ENCODE peak calls at places on chromosomes 6 and 20, in nine cellular contexts. H is omental fat pad, E is cardiac muscle cell, B is PC-9, N is stomach, W is lower leg skin, O is RWPE2, Q is psoas muscle, U is MCF 10A. I is an unnamed sample.

GRCh38 chr20:31494131-31494530 is 19.0 kb downstream of the REM1 start:
- DNase-seq in H (no peak), E (peak; percentile 73), B (peak; percentile 45), N (no peak), W (no peak), O (no peak), Q (no peak), U (peak; percentile 62), I (no peak)

GRCh38 chr6:166733900-166734299 is 106.8 kb upstream of the RPS6KA2 start:
- DNase-seq in H (no peak), E (no peak), B (no peak), N (no peak), W (no peak), O (no peak), Q (no peak), U (no peak), I (no peak)

GRCh38 chr6:34792605-34793500 is 970 bp downstream of the BLTP3A start:
- DNase-seq in H (no peak), E (peak; percentile 75), B (peak; percentile 31), N (peak; percentile 40), W (peak; percentile 25), O (no peak), Q (peak; percentile 36), U (peak; percentile 80), I (no peak)

GRCh38 chr6:67433124-67433523 is 1202.0 kb upstream of the ADGRB3 start:
- DNase-seq in H (no peak), E (no peak), B (no peak), N (no peak), W (no peak), O (no peak), Q (no peak), U (no peak), I (no peak)

GRCh38 chr6:41732601-41733348 is 2.6 kb downstream of the TFEB start:
- DNase-seq in H (no peak), E (no peak), B (no peak), N (peak; percentile 41), W (no peak), O (no peak), Q (no peak), U (peak; percentile 35), I (no peak)

GRCh38 chr6:147177286-147177685 is 26.9 kb upstream of the STXBP5 start:
- DNase-seq in H (no peak), E (no peak), B (no peak), N (no peak), W (no peak), O (no peak), Q (no peak), U (no peak), I (no peak)

GRCh38 chr6:28710466-28711191 is 184.9 kb downstream of the GPX5 start:
- DNase-seq in H (no peak), E (peak; percentile 52), B (no peak), N (no peak), W (no peak), O (no peak), Q (no peak), U (peak; percentile 59), I (no peak)

GRCh38 chr6:113599444-113599843 is 257.7 kb upstream of the MARCKS start:
- DNase-seq in H (no peak), E (peak; percentile 62), B (no peak), N (no peak), W (no peak), O (no peak), Q (no peak), U (no peak), I (no peak)

GRCh38 chr6:168138436-168138835 is 59.4 kb upstream of the FRMD1 start:
- DNase-seq in H (no peak), E (no peak), B (no peak), N (no peak), W (peak; percentile 4), O (no peak), Q (no peak), U (no peak), I (no peak)

GRCh38 chr6:37190159-37190535 is 20.2 kb downstream of the PIM1 start:
- DNase-seq in H (no peak), E (no peak), B (no peak), N (no peak), W (no peak), O (no peak), Q (no peak), U (no peak), I (no peak)

GRCh38 chr6:52152692-52153091 is 33.5 kb upstream of the IL17A start:
- DNase-seq in H (no peak), E (no peak), B (no peak), N (no peak), W (no peak), O (no peak), Q (no peak), U (no peak), I (no peak)

GRCh38 chr6:33082702-33083101 is 6.9 kb downstream of the HLA-DPB1 start:
- DNase-seq in H (no peak), E (peak; percentile 71), B (no peak), N (peak; percentile 62), W (no peak), O (no peak), Q (peak; percentile 29), U (peak; percentile 47), I (no peak)

DNA sequence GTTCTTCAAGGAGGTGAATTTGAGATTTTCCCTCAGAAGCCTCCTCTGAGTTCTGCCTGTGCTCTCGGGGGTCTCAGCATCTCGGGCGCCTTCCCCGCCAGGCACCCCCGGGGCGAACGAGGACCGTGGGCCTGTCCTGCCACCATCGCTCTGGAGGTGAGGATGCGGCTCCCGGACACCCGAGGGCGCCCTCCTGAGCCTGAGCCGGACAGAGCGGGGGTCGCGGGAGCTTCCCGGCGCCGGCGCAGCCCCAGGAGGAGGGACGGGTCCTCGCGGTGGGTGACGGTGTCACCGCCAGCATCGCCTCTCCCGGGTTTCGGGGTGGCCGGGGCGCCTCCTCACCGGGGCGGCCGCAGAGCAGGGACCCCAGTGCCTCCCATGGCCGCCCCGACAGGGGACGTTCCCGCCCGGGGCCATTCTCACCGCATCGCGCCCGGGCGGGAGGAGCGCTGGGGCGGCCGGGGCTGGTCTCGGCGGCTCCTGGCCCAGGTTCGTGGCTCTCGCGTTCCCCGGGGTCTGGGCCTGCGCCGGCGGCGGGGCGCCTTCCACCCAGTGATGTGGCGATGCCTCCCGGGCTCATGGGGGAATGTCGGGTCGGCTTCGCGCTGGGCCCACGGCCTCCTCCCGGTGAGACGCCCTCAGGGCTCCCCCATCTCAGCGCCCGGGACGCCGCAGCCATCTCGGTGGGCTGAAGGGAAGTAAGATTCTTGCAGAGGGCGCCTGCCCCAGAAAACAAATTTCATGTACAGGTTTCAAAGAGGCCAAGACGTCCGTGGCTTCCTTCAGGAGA is 210.5 kb downstream of the ERMARD start:
- DNase-seq in H (no peak), E (peak; percentile 26), B (no peak), N (peak; percentile 24), W (no peak), O (no peak), Q (no peak), U (no peak), I (no peak)
- TF ChIP-seq CTCF in H (no peak), E (peak; percentile 62), B (no peak), N (peak; percentile 32), W (no peak), O (no peak), Q (peak; percentile 38), U (no peak), I (no peak)

GRCh38 chr6:44110005-44110681 is 17.1 kb downstream of the MRPL14 start:
- DNase-seq in H (no peak), E (no peak), B (no peak), N (no peak), W (no peak), O (no peak), Q (peak; percentile 57), U (no peak), I (no peak)

GRCh38 chr6:44110966-44111365 is 16.3 kb downstream of the MRPL14 start:
- DNase-seq in H (no peak), E (no peak), B (no peak), N (no peak), W (no peak), O (no peak), Q (no peak), U (no peak), I (no peak)

GRCh38 chr6:44115866-44116265 is 11.4 kb downstream of the MRPL14 start:
- DNase-seq in H (no peak), E (peak; percentile 33), B (peak; percentile 72), N (no peak), W (no peak), O (peak; percentile 84), Q (no peak), U (peak; percentile 59), I (no peak)

GRCh38 chr6:44111434-44112417 is 15.5 kb downstream of the MRPL14 start:
- DNase-seq in H (no peak), E (no peak), B (no peak), N (no peak), W (no peak), O (no peak), Q (no peak), U (no peak), I (no peak)

GRCh38 chr6:44113396-44113795 is 13.9 kb downstream of the MRPL14 start:
- DNase-seq in H (no peak), E (no peak), B (no peak), N (no peak), W (no peak), O (no peak), Q (no peak), U (no peak), I (no peak)
- TF ChIP-seq CTCF in H (no peak), E (peak; percentile 12), B (peak; percentile 20), N (no peak), W (no peak), O (no peak), Q (peak; percentile 39), U (peak; percentile 4), I (peak; percentile 14)

DNA sequence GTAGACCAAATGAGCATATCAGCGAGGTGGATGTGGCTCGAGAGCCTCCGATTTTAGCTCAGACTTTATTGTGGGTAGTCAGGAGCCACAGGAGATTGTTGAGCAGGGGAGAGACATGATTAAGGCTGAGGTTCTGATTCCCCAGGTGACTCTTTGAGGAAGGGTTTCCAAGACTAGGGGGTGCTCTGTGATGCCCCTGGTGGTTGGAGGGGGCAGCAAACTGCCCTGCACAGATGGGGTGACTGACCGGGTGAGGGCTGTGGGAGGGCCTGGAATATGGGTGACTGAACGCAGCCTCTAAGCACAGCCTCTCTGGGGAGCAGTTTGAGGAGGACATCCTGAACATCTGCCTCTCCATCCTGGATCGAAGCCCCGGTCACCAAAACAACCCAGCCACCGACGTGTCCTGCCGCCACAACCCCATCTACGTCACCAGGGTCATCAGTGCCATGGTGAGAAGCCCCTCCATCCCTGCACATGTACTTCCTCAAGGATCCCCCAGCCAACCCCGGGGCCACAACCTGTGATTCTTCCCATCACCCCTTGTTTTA is 17.0 kb downstream of the TGM6 start:
- DNase-seq in H (no peak), E (no peak), B (no peak), N (no peak), W (no peak), O (no peak), Q (no peak), U (no peak), I (no peak)
- TF ChIP-seq CTCF in H (no peak), E (no peak), B (peak; percentile 25), N (no peak), W (no peak), O (no peak), Q (no peak), U (no peak), I (no peak)

DNA sequence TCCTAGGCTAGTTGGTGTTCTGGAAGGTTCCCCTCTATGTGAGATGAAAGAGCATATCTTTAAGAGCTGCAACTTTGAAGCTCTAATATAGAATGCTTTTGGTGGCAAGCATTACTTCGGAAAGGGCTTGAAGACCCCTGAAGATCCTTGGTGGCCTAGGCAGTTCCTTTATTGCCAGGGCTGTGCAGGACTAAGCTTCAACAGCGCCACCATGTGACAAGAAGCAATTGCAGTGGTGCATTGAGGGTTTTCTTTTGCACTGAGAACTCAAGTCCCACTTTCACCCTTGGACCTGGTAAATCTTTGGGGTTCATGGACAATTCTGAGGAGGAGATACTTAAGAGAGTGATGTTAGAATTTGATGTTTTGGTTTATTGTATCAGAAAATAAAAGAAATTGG is 237.4 kb upstream of the GMDS start:
- DNase-seq in H (no peak), E (no peak), B (no peak), N (no peak), W (no peak), O (no peak), Q (no peak), U (no peak), I (no peak)
- TF ChIP-seq CTCF in H (no peak), E (no peak), B (no peak), N (no peak), W (no peak), O (no peak), Q (no peak), U (no peak), I (no peak)